ENCODE peak calls at places on chromosome 11, in four cellular contexts. P is tibial nerve; K is uterus; W is CD4-positive, alpha-beta memory T cell. Y is an unnamed sample.

GRCh38 chr11:45655831-45656230 is 9.6 kb downstream of the CHST1 start:
- DNase-seq in P (no peak), K (no peak), W (no peak), Y (no peak)

GRCh38 chr11:64696045-64696444 is 27.0 kb downstream of the NRXN2 start:
- DNase-seq in P (no peak), K (no peak), W (no peak), Y (no peak)

GRCh38 chr11:17974246-17974645 is 38.6 kb downstream of the SERGEF start:
- DNase-seq in P (no peak), K (no peak), W (no peak), Y (no peak)

GRCh38 chr11:17406818-17407149 is 18.3 kb upstream of the KCNJ11 start:
- DNase-seq in P (no peak), K (no peak), W (no peak), Y (no peak)

GRCh38 chr11:71310184-71310583 is 57.8 kb upstream of the SHANK2 start:
- DNase-seq in P (no peak), K (no peak), W (no peak), Y (no peak)

GRCh38 chr11:123561046-123561781 is 93.2 kb downstream of the SCN3B start:
- DNase-seq in P (no peak), K (peak; percentile 65), W (no peak), Y (no peak)

GRCh38 chr11:17822021-17822781 is 87.6 kb downstream of the KCNC1 start:
- DNase-seq in P (no peak), K (no peak), W (no peak), Y (no peak)

GRCh38 chr11:60785806-60786361 is 751 bp downstream of the MS4A10 start:
- DNase-seq in P (no peak), K (no peak), W (no peak), Y (no peak)

GRCh38 chr11:89175796-89176195 is 1.9 kb upstream of the TYR start:
- DNase-seq in P (no peak), K (no peak), W (no peak), Y (no peak)

GRCh38 chr11:244376-244775 is 7.6 kb downstream of the PSMD13 start:
- DNase-seq in P (no peak), K (no peak), W (no peak), Y (no peak)

GRCh38 chr11:125953401-125953935 is 7.6 kb downstream of the VSIG10L2 start:
- DNase-seq in P (no peak), K (no peak), W (no peak), Y (no peak)

GRCh38 chr11:65382804-65383368 is 440 bp upstream of the SLC25A45 start:
- DNase-seq in P (no peak), K (no peak), W (no peak), Y (no peak)

GRCh38 chr11:34232810-34233209 is 125.0 kb downstream of the ABTB2 start:
- DNase-seq in P (no peak), K (no peak), W (no peak), Y (no peak)

GRCh38 chr11:76777325-76777724 is 5.8 kb upstream of the TSKU start:
- DNase-seq in P (no peak), K (no peak), W (no peak), Y (no peak)

GRCh38 chr11:10856689-10857603 is 907 bp downstream of the ZBED5 start:
- DNase-seq in P (no peak), K (peak; percentile 50), W (peak; percentile 6), Y (no peak)

GRCh38 chr11:103395612-103396011 is 286.4 kb downstream of the DYNC2H1 start:
- DNase-seq in P (no peak), K (no peak), W (no peak), Y (no peak)

GRCh38 chr11:75627879-75628668 is 40.8 kb downstream of the MAP6 start:
- DNase-seq in P (no peak), K (no peak), W (no peak), Y (no peak)

GRCh38 chr11:62372871-62373270 is 35.6 kb downstream of the ASRGL1 start:
- DNase-seq in P (no peak), K (no peak), W (no peak), Y (no peak)

GRCh38 chr11:68806931-68807844 is 34.5 kb downstream of the CPT1A start:
- DNase-seq in P (no peak), K (no peak), W (no peak), Y (no peak)

GRCh38 chr11:3022300-3022967 is 30.3 kb upstream of the NAP1L4 start:
- DNase-seq in P (no peak), K (no peak), W (no peak), Y (no peak)

GRCh38 chr11:124081496-124081895 is 33.8 kb upstream of the VWA5A start:
- DNase-seq in P (no peak), K (no peak), W (no peak), Y (no peak)

GRCh38 chr11:68581439-68581838 is 102.9 kb upstream of the GAL start:
- DNase-seq in P (no peak), K (no peak), W (no peak), Y (no peak)

GRCh38 chr11:70916321-70916720 is 336.1 kb downstream of the SHANK2 start:
- DNase-seq in P (no peak), K (no peak), W (no peak), Y (no peak)

GRCh38 chr11:95715777-95716241 is 73.8 kb downstream of the FAM76B start:
- DNase-seq in P (no peak), K (no peak), W (no peak), Y (no peak)

GRCh38 chr11:74474316-74474715 is 7.0 kb upstream of the KCNE3 start:
- DNase-seq in P (no peak), K (no peak), W (no peak), Y (no peak)

GRCh38 chr11:46291441-46292143 is 14.1 kb downstream of the CREB3L1 start:
- DNase-seq in P (no peak), K (peak; percentile 63), W (no peak), Y (no peak)

GRCh38 chr11:124605719-124606118 is 5.5 kb upstream of the PANX3 start:
- DNase-seq in P (no peak), K (no peak), W (no peak), Y (no peak)

GRCh38 chr11:68843052-68843561 is 1.4 kb upstream of the CPT1A start:
- DNase-seq in P (no peak), K (peak; percentile 54), W (peak; percentile 57), Y (no peak)

GRCh38 chr11:17293308-17293707 is 16.8 kb downstream of the NUCB2 start:
- DNase-seq in P (no peak), K (no peak), W (no peak), Y (no peak)

GRCh38 chr11:10366568-10367331 is 61.9 kb downstream of the ADM start:
- DNase-seq in P (peak; percentile 75), K (peak; percentile 87), W (peak; percentile 40), Y (peak; percentile 7)

GRCh38 chr11:57348636-57349323 is 10.6 kb downstream of the P2RX3 start:
- DNase-seq in P (no peak), K (no peak), W (no peak), Y (no peak)

GRCh38 chr11:19785265-19785664 is 72.6 kb downstream of the NAV2 start:
- DNase-seq in P (no peak), K (no peak), W (no peak), Y (no peak)

GRCh38 chr11:12845739-12846358 is 163.3 kb upstream of the RASSF10 start:
- DNase-seq in P (no peak), K (no peak), W (no peak), Y (no peak)

GRCh38 chr11:12842933-12843636 is 166.0 kb upstream of the RASSF10 start:
- DNase-seq in P (no peak), K (peak; percentile 69), W (no peak), Y (no peak)

GRCh38 chr11:12838463-12839120 is 164.4 kb downstream of the TEAD1 start:
- DNase-seq in P (no peak), K (peak; percentile 44), W (no peak), Y (no peak)

GRCh38 chr11:12841946-12842630 is 167.0 kb upstream of the RASSF10 start:
- DNase-seq in P (no peak), K (peak; percentile 58), W (no peak), Y (no peak)

GRCh38 chr11:12840871-12841516 is 166.8 kb downstream of the TEAD1 start:
- DNase-seq in P (no peak), K (no peak), W (no peak), Y (no peak)
- H3K4me3 ChIP-seq in P (no peak overlapping the region), K (no peak overlapping the region), W (no peak overlapping the region), Y (no peak overlapping the region)

DNA sequence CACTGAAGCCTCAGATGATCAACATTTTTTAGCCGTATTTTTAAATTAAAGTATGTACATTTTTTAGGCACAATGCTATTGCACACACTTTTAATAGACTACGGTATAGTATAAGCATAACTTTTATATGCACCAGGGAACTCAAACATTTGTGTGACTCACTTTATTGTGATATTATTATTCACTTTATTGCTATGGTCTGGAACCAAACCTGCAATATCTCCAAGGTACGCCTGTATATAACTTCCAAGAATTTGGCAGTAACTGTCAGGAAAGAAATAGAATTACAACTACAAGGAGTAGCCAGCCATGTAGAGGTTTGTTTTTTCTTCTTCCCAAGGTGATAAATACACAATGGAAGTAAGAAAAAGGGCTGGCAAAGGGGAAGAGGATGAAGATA is 62.3 kb downstream of the PRR5L start:
- DNase-seq in P (no peak), K (no peak), W (no peak), Y (no peak)
- H3K4me1 ChIP-seq in P (no peaks in the 10 kb centered on the region), K (no peaks in the 10 kb centered on the region), W (peaks cover 86% of the 10 kb centered on the region), Y (peaks cover 40% of the 10 kb centered on the region)

GRCh38 chr11:72792437-72793021 is 1.3 kb downstream of the STARD10 start:
- DNase-seq in P (no peak), K (no peak), W (no peak), Y (no peak)

GRCh38 chr11:72789493-72790131 is 4.2 kb downstream of the STARD10 start:
- DNase-seq in P (no peak), K (peak; percentile 70), W (no peak), Y (no peak)

GRCh38 chr11:72788250-72788649 is 5.6 kb downstream of the STARD10 start:
- DNase-seq in P (no peak), K (no peak), W (no peak), Y (no peak)

GRCh38 chr11:72793452-72794367 is at the start of gene STARD10:
- DNase-seq in P (peak; percentile 92), K (peak; percentile 97), W (peak; percentile 98), Y (peak; percentile 97)

GRCh38 chr11:72793081-72793451 is 781 bp downstream of the STARD10 start:
- DNase-seq in P (no peak), K (no peak), W (no peak), Y (no peak)
- H3K4me3 ChIP-seq in P (peak overlapping the region; percentile 82), K (peak overlapping the region; percentile 62), W (no peak overlapping the region), Y (peak overlapping the region; percentile 89)

DNA sequence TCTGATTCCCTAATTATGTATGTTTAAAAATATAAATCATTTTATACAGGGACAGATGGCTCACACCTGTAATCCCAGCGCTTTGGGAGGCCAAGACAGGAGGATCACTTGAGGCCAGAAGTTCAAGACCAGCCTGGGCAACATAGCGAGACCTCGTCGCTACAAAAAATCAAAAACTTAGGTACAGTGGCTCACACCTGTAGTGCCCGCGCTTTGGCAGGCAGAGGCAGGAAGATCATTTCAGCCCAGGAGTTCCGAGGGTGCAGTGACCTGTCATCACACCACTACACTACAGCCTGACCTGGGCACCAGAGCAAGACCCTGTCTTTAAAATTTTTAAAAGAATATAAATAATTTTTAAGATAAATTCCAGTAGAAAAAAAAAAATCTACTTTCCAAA is 11.5 kb downstream of the RRAS2 start:
- DNase-seq in P (no peak), K (no peak), W (no peak), Y (no peak)
- H3K4me1 ChIP-seq in P (peaks cover 3% of the 10 kb centered on the region), K (no peaks in the 10 kb centered on the region), W (peaks cover 13% of the 10 kb centered on the region), Y (no peaks in the 10 kb centered on the region)

Y was measured in naive thymus-derived CD4-positive, alpha-beta T cell.